ENCODE peak calls at places on chromosomes 1 and 21, in ten cellular contexts. N, S, G, O, A, Q, I, X, M and U are unnamed samples.

GRCh38 chr1:236888903-236889302 is 93.8 kb downstream of the MTR start:
- DNase-seq in N (no peak), S (no peak), G (no peak), O (peak), A (no peak), Q (no peak), I (no peak), X (no peak), M (peak), U (no peak)

GRCh38 chr1:83706354-83706938 is 292.5 kb downstream of the TTLL7 start:
- DNase-seq in N (no peak), S (no peak), G (no peak), O (no peak), A (no peak), Q (no peak), I (no peak), X (no peak), M (no peak), U (no peak)

GRCh38 chr1:81547912-81548303 is 252.8 kb upstream of the ADGRL2 start:
- DNase-seq in N (no peak), S (no peak), G (no peak), O (no peak), A (peak), Q (no peak), I (no peak), X (peak), M (no peak), U (no peak)

GRCh38 chr1:224205438-224205840 is 22.4 kb downstream of the DEGS1 start:
- DNase-seq in N (peak), S (no peak), G (peak), O (no peak), A (peak), Q (no peak), I (no peak), X (peak), M (no peak), U (no peak)

GRCh38 chr1:33433509-33434362 is 2.8 kb upstream of the PHC2 start:
- DNase-seq in N (peak), S (peak), G (no peak), O (peak), A (peak), Q (no peak), I (peak), X (peak), M (no peak), U (no peak)

GRCh38 chr1:109796484-109797305 is 33.0 kb upstream of the EPS8L3 start:
- DNase-seq in N (peak), S (no peak), G (no peak), O (no peak), A (no peak), Q (no peak), I (no peak), X (peak), M (no peak), U (no peak)

GRCh38 chr1:224433671-224434446 is 738 bp downstream of the WDR26 start:
- DNase-seq in N (no peak), S (peak), G (peak), O (peak), A (no peak), Q (peak), I (no peak), X (no peak), M (peak), U (no peak)

GRCh38 chr1:27889506-27889905 is 17.2 kb downstream of the THEMIS2 start:
- DNase-seq in N (no peak), S (no peak), G (no peak), O (no peak), A (no peak), Q (no peak), I (no peak), X (no peak), M (no peak), U (no peak)

GRCh38 chr1:156412653-156413309 is 43.8 kb downstream of the RHBG start:
- DNase-seq in N (no peak), S (no peak), G (no peak), O (no peak), A (no peak), Q (no peak), I (no peak), X (no peak), M (no peak), U (no peak)

GRCh38 chr1:226443439-226443838 is 35.5 kb upstream of the PARP1 start:
- DNase-seq in N (peak), S (no peak), G (no peak), O (no peak), A (peak), Q (no peak), I (no peak), X (peak), M (no peak), U (no peak)

GRCh38 chr1:6358144-6358624 is 35.4 kb downstream of the ACOT7 start:
- DNase-seq in N (peak), S (no peak), G (peak), O (no peak), A (peak), Q (no peak), I (no peak), X (peak), M (no peak), U (no peak)

GRCh38 chr1:2601721-2602303 is 15.2 kb downstream of the PRXL2B start:
- DNase-seq in N (no peak), S (no peak), G (no peak), O (no peak), A (no peak), Q (peak), I (no peak), X (no peak), M (no peak), U (no peak)

GRCh38 chr1:19344372-19344810 is 32.3 kb downstream of the SLC66A1 start:
- DNase-seq in N (peak), S (peak), G (peak), O (peak), A (no peak), Q (peak), I (no peak), X (peak), M (peak), U (no peak)

GRCh38 chr1:240691521-240692338 is 79.8 kb upstream of the GREM2 start:
- DNase-seq in N (peak), S (peak), G (peak), O (no peak), A (no peak), Q (no peak), I (peak), X (peak), M (no peak), U (no peak)

DNA sequence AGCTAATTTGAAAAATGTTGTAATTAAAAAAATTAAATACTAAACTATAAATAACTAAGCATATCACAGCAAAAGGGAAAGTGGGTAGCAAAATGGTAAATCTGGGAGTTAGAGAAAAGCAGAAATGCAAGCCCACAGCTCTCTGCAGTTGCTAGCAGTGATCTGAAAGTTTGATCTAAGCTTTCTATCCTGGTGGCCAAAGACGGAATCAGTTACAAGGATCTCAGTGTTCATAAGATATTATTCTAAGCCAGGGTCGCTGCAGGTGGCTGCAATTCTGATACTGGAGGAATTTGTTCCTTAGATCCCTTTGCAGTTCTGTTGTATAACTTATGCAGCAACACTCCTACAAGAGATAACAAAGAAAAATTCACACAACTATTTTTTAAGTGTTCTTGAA is 363.7 kb downstream of the SETD4 start:
- DNase-seq in N (no peak), S (no peak), G (no peak), O (no peak), A (no peak), Q (no peak), I (no peak), X (no peak), M (no peak), U (no peak)
- TF ChIP-seq CTCF in N (no peak), S (no peak), G (no peak), O (no peak), A (no peak), Q (no peak), I (no peak), X (no peak), M (no peak), U (no peak)

GRCh38 chr1:244011251-244011650 is 39.8 kb upstream of the ZBTB18 start:
- DNase-seq in N (peak), S (no peak), G (no peak), O (no peak), A (no peak), Q (no peak), I (no peak), X (peak), M (no peak), U (no peak)

GRCh38 chr1:244013100-244013499 is 38.0 kb upstream of the ZBTB18 start:
- DNase-seq in N (no peak), S (no peak), G (no peak), O (no peak), A (no peak), Q (no peak), I (no peak), X (no peak), M (no peak), U (no peak)

GRCh38 chr1:244012232-244012631 is 38.9 kb upstream of the ZBTB18 start:
- DNase-seq in N (peak), S (no peak), G (no peak), O (no peak), A (peak), Q (no peak), I (no peak), X (peak), M (peak), U (peak)

GRCh38 chr1:244010599-244011211 is 40.4 kb upstream of the ZBTB18 start:
- DNase-seq in N (no peak), S (no peak), G (no peak), O (no peak), A (no peak), Q (no peak), I (no peak), X (no peak), M (no peak), U (no peak)

DNA sequence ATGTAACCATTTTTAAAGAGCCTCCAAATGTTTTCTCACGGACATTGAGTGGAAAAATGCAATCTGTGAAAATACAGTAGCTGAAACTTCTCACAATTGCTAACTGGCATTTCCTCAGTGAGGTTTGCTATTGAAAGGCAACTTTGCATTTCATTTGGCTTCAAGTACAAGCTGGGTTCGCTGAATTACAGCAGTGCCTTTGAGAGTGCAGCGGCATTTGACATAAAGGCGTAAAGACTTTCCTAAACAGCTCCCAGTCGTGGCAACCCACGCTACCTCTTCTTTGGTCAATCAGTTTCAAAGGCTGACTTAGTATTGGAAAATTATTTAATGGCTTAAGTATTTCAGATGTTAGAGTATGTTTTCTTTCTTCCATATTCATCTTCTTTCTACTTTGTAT is 39.3 kb upstream of the ZBTB18 start:
- DNase-seq in N (no peak), S (no peak), G (no peak), O (no peak), A (no peak), Q (no peak), I (no peak), X (no peak), M (no peak), U (no peak)
- H3K4me3 ChIP-seq in N (no peak), S (no peak), G (no peak), O (no peak), A (no peak), Q (no peak), I (no peak), X (no peak), M (no peak), U (no peak)

GRCh38 chr1:82604524-82604923 is 803.8 kb downstream of the ADGRL2 start:
- DNase-seq in N (no peak), S (no peak), G (no peak), O (no peak), A (no peak), Q (no peak), I (no peak), X (no peak), M (no peak), U (peak)
- TF ChIP-seq CTCF in N (no peak), S (no peak), G (no peak), O (no peak), A (no peak), Q (no peak), I (peak), X (no peak), M (no peak), U (peak)

GRCh38 chr1:10212476-10212875 is 2.1 kb downstream of the KIF1B start:
- DNase-seq in N (no peak), S (no peak), G (no peak), O (no peak), A (no peak), Q (no peak), I (no peak), X (no peak), M (no peak), U (no peak)
- H3K4me3 ChIP-seq in N (peak), S (peak), G (no peak), O (no peak), A (no peak), Q (peak), I (peak), X (peak), M (no peak), U (peak)

DNA sequence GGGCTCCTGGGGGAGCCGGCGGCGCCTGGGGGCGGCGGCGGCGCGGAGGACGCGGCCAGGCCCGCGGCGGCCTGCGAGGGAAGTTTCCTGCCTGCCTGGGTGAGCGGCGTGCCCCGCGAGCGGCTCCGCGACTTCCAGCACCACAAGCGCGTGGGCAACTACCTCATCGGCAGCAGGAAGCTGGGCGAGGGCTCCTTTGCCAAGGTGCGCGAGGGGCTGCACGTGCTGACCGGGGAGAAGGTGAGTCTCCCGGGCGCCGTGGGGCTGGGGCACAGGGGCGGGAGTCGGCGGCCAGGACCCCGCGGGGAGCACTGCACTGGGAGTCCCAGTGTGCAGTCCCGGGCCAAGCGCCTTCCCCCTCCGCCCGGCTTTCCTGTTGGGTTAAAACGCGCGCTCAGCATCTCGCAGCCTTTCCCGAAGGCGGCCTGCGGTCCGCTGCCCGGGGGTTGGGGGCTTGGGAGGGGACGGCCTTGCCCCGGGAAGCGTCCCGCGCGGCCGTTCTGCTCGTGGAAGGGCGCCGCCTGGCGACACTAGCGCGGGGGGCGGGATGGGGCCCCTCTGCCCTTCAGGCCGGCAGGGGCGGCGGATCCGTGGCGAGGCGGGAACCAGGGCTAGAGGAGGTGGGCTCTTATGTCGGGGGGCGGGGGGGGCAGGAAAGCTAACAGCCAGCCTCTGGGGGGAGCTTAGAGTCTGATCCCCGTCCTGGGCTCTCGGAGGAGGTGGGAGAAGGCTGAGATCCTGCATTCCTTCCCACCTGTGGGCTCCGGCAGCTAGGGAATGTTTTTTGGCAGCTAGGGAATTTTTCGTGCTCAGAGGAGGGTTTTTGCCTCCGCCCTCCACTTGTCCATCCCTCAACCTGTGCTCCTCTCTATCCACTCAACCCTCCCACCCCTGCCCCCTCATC is 1.1 kb downstream of the HUNK start:
- DNase-seq in N (no peak), S (peak), G (peak), O (peak), A (no peak), Q (peak), I (no peak), X (no peak), M (peak), U (no peak)
- TF ChIP-seq CTCF in N (no peak), S (peak), G (peak), O (peak), A (no peak), Q (peak), I (peak), X (no peak), M (peak), U (peak)